ENCODE peak calls at places on chromosomes 12 and 14, in six cellular contexts. One of them, this sample, is unnamed.
A peak's percentile ranks its signal among the peaks of the same experiment; 100 is the strongest.

GRCh38 chr12:109875572-109876131 is 4.7 kb downstream of the GLTP start:
- DNase-seq in body of pancreas: no peak
- DNase-seq in left ventricle myocardium inferior: no peak
- DNase-seq in SK-N-SH: peak; percentile 13
- DNase-seq in psoas muscle: no peak
- DNase-seq in esophagus squamous epithelium: no peak
- DNase-seq in this sample: no peak

GRCh38 chr12:25311501-25311900 is 60.8 kb upstream of the KRAS start:
- DNase-seq in psoas muscle: no peak
- DNase-seq in body of pancreas: no peak
- DNase-seq in esophagus squamous epithelium: no peak
- DNase-seq in SK-N-SH: no peak
- DNase-seq in left ventricle myocardium inferior: no peak
- DNase-seq in this sample: no peak

GRCh38 chr14:63895510-63895909 is 42.7 kb downstream of the SYNE2 start:
- DNase-seq in left ventricle myocardium inferior: no peak
- DNase-seq in body of pancreas: no peak
- DNase-seq in esophagus squamous epithelium: no peak
- DNase-seq in psoas muscle: no peak
- DNase-seq in SK-N-SH: no peak
- DNase-seq in this sample: no peak

GRCh38 chr12:107163413-107163812 is 70.1 kb upstream of the CRY1 start:
- DNase-seq in esophagus squamous epithelium: no peak
- DNase-seq in SK-N-SH: no peak
- DNase-seq in left ventricle myocardium inferior: no peak
- DNase-seq in body of pancreas: no peak
- DNase-seq in psoas muscle: no peak
- DNase-seq in this sample: no peak

GRCh38 chr12:25957898-25958253 is 606 bp upstream of the RASSF8 start:
- DNase-seq in psoas muscle: peak; percentile 33
- DNase-seq in left ventricle myocardium inferior: no peak
- DNase-seq in body of pancreas: no peak
- DNase-seq in esophagus squamous epithelium: no peak
- DNase-seq in SK-N-SH: no peak
- DNase-seq in this sample: no peak

GRCh38 chr12:59803735-59804134 is 207.9 kb downstream of the SLC16A7 start:
- DNase-seq in left ventricle myocardium inferior: no peak
- DNase-seq in SK-N-SH: no peak
- DNase-seq in esophagus squamous epithelium: no peak
- DNase-seq in body of pancreas: no peak
- DNase-seq in psoas muscle: no peak
- DNase-seq in this sample: no peak

GRCh38 chr12:104064031-104064841 is at the start of gene HCFC2:
- DNase-seq in SK-N-SH: peak; percentile 99
- DNase-seq in left ventricle myocardium inferior: peak; percentile 92
- DNase-seq in esophagus squamous epithelium: peak; percentile 50
- DNase-seq in body of pancreas: peak; percentile 90
- DNase-seq in psoas muscle: peak; percentile 94
- DNase-seq in this sample: peak; percentile 94

GRCh38 chr12:65926119-65927004 is 102.1 kb downstream of the HMGA2 start:
- DNase-seq in body of pancreas: no peak
- DNase-seq in SK-N-SH: no peak
- DNase-seq in left ventricle myocardium inferior: no peak
- DNase-seq in esophagus squamous epithelium: no peak
- DNase-seq in psoas muscle: no peak
- DNase-seq in this sample: no peak

GRCh38 chr14:96204151-96205058 is at the start of gene BDKRB2:
- DNase-seq in esophagus squamous epithelium: no peak
- DNase-seq in left ventricle myocardium inferior: peak; percentile 44
- DNase-seq in psoas muscle: peak; percentile 70
- DNase-seq in body of pancreas: peak; percentile 89
- DNase-seq in SK-N-SH: peak; percentile 91
- DNase-seq in this sample: peak; percentile 78

GRCh38 chr14:65846469-65846868 is 433.9 kb downstream of the FUT8 start:
- DNase-seq in left ventricle myocardium inferior: no peak
- DNase-seq in esophagus squamous epithelium: no peak
- DNase-seq in psoas muscle: no peak
- DNase-seq in SK-N-SH: peak; percentile 21
- DNase-seq in body of pancreas: no peak
- DNase-seq in this sample: no peak

GRCh38 chr14:31206536-31207286 is 882 bp downstream of the HECTD1 start:
- DNase-seq in psoas muscle: peak; percentile 49
- DNase-seq in SK-N-SH: peak; percentile 66
- DNase-seq in left ventricle myocardium inferior: peak; percentile 33
- DNase-seq in body of pancreas: peak; percentile 49
- DNase-seq in esophagus squamous epithelium: no peak
- DNase-seq in this sample: peak; percentile 21

GRCh38 chr12:102067574-102068258 is 5.9 kb upstream of the WASHC3 start:
- DNase-seq in psoas muscle: no peak
- DNase-seq in body of pancreas: no peak
- DNase-seq in esophagus squamous epithelium: no peak
- DNase-seq in SK-N-SH: no peak
- DNase-seq in left ventricle myocardium inferior: no peak
- DNase-seq in this sample: no peak

GRCh38 chr14:50060871-50061663 is 55.3 kb downstream of the VCPKMT start:
- DNase-seq in left ventricle myocardium inferior: peak; percentile 38
- DNase-seq in esophagus squamous epithelium: no peak
- DNase-seq in SK-N-SH: peak; percentile 66
- DNase-seq in psoas muscle: peak; percentile 62
- DNase-seq in body of pancreas: peak; percentile 57
- DNase-seq in this sample: peak; percentile 29

GRCh38 chr14:32382704-32383103 is 53.6 kb downstream of the AKAP6 start:
- DNase-seq in left ventricle myocardium inferior: no peak
- DNase-seq in SK-N-SH: peak; percentile 34
- DNase-seq in psoas muscle: no peak
- DNase-seq in esophagus squamous epithelium: no peak
- DNase-seq in body of pancreas: no peak
- DNase-seq in this sample: peak; percentile 24

GRCh38 chr12:79121486-79121885 is 256.9 kb downstream of the SYT1 start:
- DNase-seq in psoas muscle: no peak
- DNase-seq in left ventricle myocardium inferior: no peak
- DNase-seq in esophagus squamous epithelium: no peak
- DNase-seq in body of pancreas: no peak
- DNase-seq in SK-N-SH: peak; percentile 19
- DNase-seq in this sample: peak; percentile 8

GRCh38 chr14:75184447-75184846 is 8.0 kb upstream of the TMED10 start:
- DNase-seq in psoas muscle: no peak
- DNase-seq in SK-N-SH: no peak
- DNase-seq in body of pancreas: no peak
- DNase-seq in left ventricle myocardium inferior: no peak
- DNase-seq in esophagus squamous epithelium: no peak
- DNase-seq in this sample: no peak

GRCh38 chr12:69534389-69534822 is 50.9 kb upstream of the CCT2 start:
- DNase-seq in esophagus squamous epithelium: peak; percentile 9
- DNase-seq in body of pancreas: peak; percentile 31
- DNase-seq in SK-N-SH: no peak
- DNase-seq in psoas muscle: no peak
- DNase-seq in left ventricle myocardium inferior: no peak
- DNase-seq in this sample: no peak

GRCh38 chr12:67040861-67041137 is 228.4 kb upstream of the CAND1 start:
- DNase-seq in body of pancreas: no peak
- DNase-seq in esophagus squamous epithelium: no peak
- DNase-seq in psoas muscle: no peak
- DNase-seq in left ventricle myocardium inferior: no peak
- DNase-seq in SK-N-SH: no peak
- DNase-seq in this sample: no peak

GRCh38 chr12:77584860-77585259 is 245.8 kb upstream of the NAV3 start:
- DNase-seq in body of pancreas: no peak
- DNase-seq in left ventricle myocardium inferior: no peak
- DNase-seq in psoas muscle: no peak
- DNase-seq in esophagus squamous epithelium: no peak
- DNase-seq in SK-N-SH: no peak
- DNase-seq in this sample: peak; percentile 87

GRCh38 chr12:47155457-47156166 is 75.9 kb upstream of the AMIGO2 start:
- DNase-seq in left ventricle myocardium inferior: no peak
- DNase-seq in body of pancreas: no peak
- DNase-seq in esophagus squamous epithelium: no peak
- DNase-seq in SK-N-SH: no peak
- DNase-seq in psoas muscle: no peak
- DNase-seq in this sample: no peak

GRCh38 chr12:536751-537150 is 77.0 kb downstream of the B4GALNT3 start:
- DNase-seq in psoas muscle: no peak
- DNase-seq in body of pancreas: no peak
- DNase-seq in esophagus squamous epithelium: no peak
- DNase-seq in left ventricle myocardium inferior: no peak
- DNase-seq in SK-N-SH: no peak
- DNase-seq in this sample: no peak

DNA sequence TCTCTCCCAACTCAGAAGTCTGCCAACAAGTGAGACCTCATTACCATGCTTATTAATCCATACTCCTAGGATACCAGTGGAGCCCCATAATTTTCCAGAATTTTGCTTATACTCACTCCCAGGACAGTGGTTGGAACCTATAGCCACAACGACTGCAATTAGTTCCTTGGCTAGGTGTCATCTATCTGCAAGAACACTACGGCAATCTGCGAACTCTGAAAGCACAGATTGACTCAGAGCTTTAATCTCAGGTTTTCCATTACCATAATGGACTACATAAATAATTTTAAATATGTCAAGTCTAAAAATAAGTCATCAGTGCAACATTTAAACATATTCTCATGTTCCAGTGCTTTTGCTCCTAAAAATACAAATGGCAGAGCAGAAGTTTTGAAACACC is 33.4 kb downstream of the TMTC3 start:
- DNase-seq in left ventricle myocardium inferior: no peak
- DNase-seq in esophagus squamous epithelium: no peak
- DNase-seq in body of pancreas: no peak
- DNase-seq in SK-N-SH: no peak
- DNase-seq in psoas muscle: no peak
- DNase-seq in this sample: no peak
- TF ChIP-seq CTCF in left ventricle myocardium inferior: no peak
- TF ChIP-seq CTCF in esophagus squamous epithelium: no peak
- TF ChIP-seq CTCF in body of pancreas: no peak
- TF ChIP-seq CTCF in SK-N-SH: no peak
- TF ChIP-seq CTCF in psoas muscle: no peak
- TF ChIP-seq CTCF in this sample: no peak

GRCh38 chr12:130945793-130946492 is 7.8 kb upstream of the ADGRD1 start:
- DNase-seq in esophagus squamous epithelium: no peak
- DNase-seq in left ventricle myocardium inferior: no peak
- DNase-seq in SK-N-SH: no peak
- DNase-seq in psoas muscle: peak; percentile 43
- DNase-seq in body of pancreas: no peak
- DNase-seq in this sample: no peak
- H3K27ac ChIP-seq in esophagus squamous epithelium: peak overlapping the region; percentile 64
- H3K27ac ChIP-seq in left ventricle myocardium inferior: peak overlapping the region; percentile 47
- H3K27ac ChIP-seq in SK-N-SH: no peak overlapping the region
- H3K27ac ChIP-seq in psoas muscle: no peak overlapping the region
- H3K27ac ChIP-seq in body of pancreas: no peak overlapping the region
- H3K27ac ChIP-seq in this sample: no peak overlapping the region

DNA sequence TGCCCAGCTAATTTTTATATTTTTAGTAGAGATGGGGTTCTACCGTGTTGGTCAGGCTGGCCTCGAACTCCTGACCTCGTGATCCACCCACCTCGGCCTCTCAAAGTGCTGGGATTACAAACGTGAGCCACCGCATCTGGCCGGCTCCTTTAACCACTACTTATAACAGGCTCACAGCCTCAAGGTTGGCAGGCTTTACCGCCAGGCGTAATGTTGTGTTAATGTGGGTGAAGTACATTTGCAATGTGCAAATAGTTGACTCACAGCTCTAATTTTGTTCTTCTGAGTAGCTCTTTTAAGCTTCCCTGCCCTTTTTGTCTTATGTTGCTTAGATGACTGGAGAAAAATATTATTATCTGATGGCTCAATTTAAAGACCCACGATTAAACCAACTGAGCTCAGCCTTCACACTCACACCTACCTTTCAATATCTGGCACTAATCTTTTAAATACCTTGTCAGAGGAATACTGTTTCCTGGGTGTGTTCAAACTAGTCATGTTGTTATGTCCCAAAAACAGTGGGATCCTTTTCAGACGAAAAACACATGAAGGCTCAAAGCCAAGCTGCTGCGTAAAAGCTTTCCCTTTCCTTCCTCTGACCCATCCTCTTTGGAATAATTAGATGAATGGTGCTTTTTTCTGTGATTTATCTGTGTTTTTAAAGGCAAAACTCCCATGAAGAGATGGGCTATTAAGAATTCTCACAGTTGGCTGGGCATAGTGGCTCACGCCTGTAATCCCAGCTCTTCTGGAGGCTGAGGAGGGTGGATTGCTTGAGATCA is 57.2 kb upstream of the USP44 start:
- DNase-seq in left ventricle myocardium inferior: peak; percentile 64
- DNase-seq in psoas muscle: peak; percentile 67
- DNase-seq in esophagus squamous epithelium: no peak
- DNase-seq in SK-N-SH: no peak
- DNase-seq in body of pancreas: peak; percentile 91
- DNase-seq in this sample: no peak
- TF ChIP-seq CTCF in left ventricle myocardium inferior: no peak
- TF ChIP-seq CTCF in psoas muscle: no peak
- TF ChIP-seq CTCF in esophagus squamous epithelium: no peak
- TF ChIP-seq CTCF in SK-N-SH: no peak
- TF ChIP-seq CTCF in body of pancreas: no peak
- TF ChIP-seq CTCF in this sample: no peak

GRCh38 chr14:51825926-51826325 is 34.5 kb upstream of the GNG2 start:
- DNase-seq in body of pancreas: no peak
- DNase-seq in SK-N-SH: no peak
- DNase-seq in psoas muscle: no peak
- DNase-seq in esophagus squamous epithelium: no peak
- DNase-seq in left ventricle myocardium inferior: no peak
- DNase-seq in this sample: no peak

GRCh38 chr14:51821822-51822221 is 38.6 kb upstream of the GNG2 start:
- DNase-seq in left ventricle myocardium inferior: no peak
- DNase-seq in SK-N-SH: no peak
- DNase-seq in body of pancreas: no peak
- DNase-seq in esophagus squamous epithelium: no peak
- DNase-seq in psoas muscle: no peak
- DNase-seq in this sample: no peak

GRCh38 chr14:51822499-51822898 is 37.9 kb upstream of the GNG2 start:
- DNase-seq in SK-N-SH: no peak
- DNase-seq in left ventricle myocardium inferior: no peak
- DNase-seq in esophagus squamous epithelium: no peak
- DNase-seq in psoas muscle: no peak
- DNase-seq in body of pancreas: no peak
- DNase-seq in this sample: no peak

GRCh38 chr14:51823706-51824105 is 36.7 kb upstream of the GNG2 start:
- DNase-seq in left ventricle myocardium inferior: no peak
- DNase-seq in SK-N-SH: no peak
- DNase-seq in esophagus squamous epithelium: no peak
- DNase-seq in psoas muscle: no peak
- DNase-seq in body of pancreas: no peak
- DNase-seq in this sample: no peak

GRCh38 chr14:51824191-51824590 is 36.2 kb upstream of the GNG2 start:
- DNase-seq in SK-N-SH: no peak
- DNase-seq in body of pancreas: no peak
- DNase-seq in left ventricle myocardium inferior: no peak
- DNase-seq in esophagus squamous epithelium: no peak
- DNase-seq in psoas muscle: no peak
- DNase-seq in this sample: no peak
- H3K27ac ChIP-seq in SK-N-SH: no peak overlapping the region
- H3K27ac ChIP-seq in body of pancreas: no peak overlapping the region
- H3K27ac ChIP-seq in left ventricle myocardium inferior: no peak overlapping the region
- H3K27ac ChIP-seq in esophagus squamous epithelium: no peak overlapping the region
- H3K27ac ChIP-seq in psoas muscle: no peak overlapping the region
- H3K27ac ChIP-seq in this sample: no peak overlapping the region

GRCh38 chr12:6092784-6093722 is 31.4 kb downstream of the VWF start:
- DNase-seq in SK-N-SH: no peak
- DNase-seq in esophagus squamous epithelium: no peak
- DNase-seq in body of pancreas: no peak
- DNase-seq in psoas muscle: peak; percentile 59
- DNase-seq in left ventricle myocardium inferior: no peak
- DNase-seq in this sample: no peak
- TF ChIP-seq CTCF in SK-N-SH: no peak
- TF ChIP-seq CTCF in esophagus squamous epithelium: no peak
- TF ChIP-seq CTCF in body of pancreas: no peak
- TF ChIP-seq CTCF in psoas muscle: no peak
- TF ChIP-seq CTCF in left ventricle myocardium inferior: no peak
- TF ChIP-seq CTCF in this sample: no peak